ENCODE peak calls at places on chromosomes 6 and 20, in seven cellular contexts. H is tibial nerve, R is colonic mucosa, F is mesendoderm, G is cardiac muscle cell, W is testis, X is body of pancreas. O is an unnamed sample.

GRCh38 chr20:23120261-23120660 is 34.1 kb upstream of the CD93 start:
- DNase-seq in G (no peak), F (no peak), R (no peak), X (no peak), H (no peak), W (no peak), O (no peak)

GRCh38 chr20:19552144-19552895 is 205.7 kb upstream of the RIN2 start:
- DNase-seq in R (no peak), H (no peak), G (peak; percentile 14), X (peak; percentile 46), F (peak; percentile 88), W (peak; percentile 79), O (no peak)

GRCh38 chr6:122049341-122049740 is 350.1 kb upstream of the HSF2 start:
- DNase-seq in R (no peak), X (no peak), W (no peak), F (no peak), H (no peak), G (no peak), O (peak; percentile 36)

GRCh38 chr20:46012926-46013825 is 4.5 kb downstream of the MMP9 start:
- DNase-seq in F (no peak), X (no peak), R (no peak), G (no peak), W (no peak), H (no peak), O (no peak)

GRCh38 chr20:47969426-47969825 is 184.1 kb upstream of the SULF2 start:
- DNase-seq in H (no peak), G (no peak), R (no peak), W (no peak), F (peak; percentile 45), X (no peak), O (no peak)

GRCh38 chr20:41276317-41276751 is 41.2 kb downstream of the ZHX3 start:
- DNase-seq in X (no peak), F (no peak), W (peak; percentile 30), G (peak; percentile 31), R (no peak), H (no peak), O (no peak)

GRCh38 chr6:39653631-39654030 is 71.6 kb downstream of the KIF6 start:
- DNase-seq in G (no peak), R (no peak), X (no peak), W (no peak), H (no peak), F (peak; percentile 10), O (no peak)

GRCh38 chr6:38552136-38552535 is 87.6 kb downstream of the BTBD9 start:
- DNase-seq in W (no peak), F (no peak), H (no peak), X (no peak), G (no peak), R (no peak), O (no peak)

GRCh38 chr6:7991536-7991935 is 72.7 kb downstream of the BLOC1S5 start:
- DNase-seq in X (no peak), F (no peak), R (no peak), G (no peak), H (no peak), W (no peak), O (no peak)

GRCh38 chr6:2478200-2478599 is 232.8 kb upstream of the GMDS start:
- DNase-seq in X (no peak), W (no peak), H (no peak), F (peak; percentile 22), G (peak; percentile 80), R (no peak), O (peak; percentile 43)

GRCh38 chr6:158037021-158037420 is 55.4 kb downstream of the SYNJ2 start:
- DNase-seq in W (no peak), F (no peak), H (no peak), R (no peak), X (no peak), G (no peak), O (peak; percentile 48)

GRCh38 chr6:142822882-142823578 is 121.9 kb downstream of the HIVEP2 start:
- DNase-seq in X (no peak), W (peak; percentile 26), H (no peak), F (peak; percentile 88), G (no peak), R (no peak), O (no peak)

GRCh38 chr20:59047938-59048680 is 5.5 kb upstream of the PRELID3B start:
- DNase-seq in X (no peak), F (no peak), W (no peak), H (no peak), G (peak; percentile 69), R (peak; percentile 76), O (peak; percentile 32)

GRCh38 chr6:135702955-135703499 is 148.5 kb upstream of the PDE7B start:
- DNase-seq in W (no peak), H (no peak), R (no peak), F (no peak), G (no peak), X (no peak), O (no peak)

GRCh38 chr6:119077643-119078448 is 618 bp downstream of the FAM184A start:
- DNase-seq in F (peak; percentile 61), X (peak; percentile 55), W (peak; percentile 60), R (peak; percentile 37), H (no peak), G (peak; percentile 15), O (no peak)

GRCh38 chr6:152723398-152723797 is 25.7 kb downstream of the MYCT1 start:
- DNase-seq in F (no peak), X (no peak), G (peak; percentile 57), H (no peak), W (no peak), R (no peak), O (peak; percentile 60)

GRCh38 chr6:147141690-147142308 is 62.4 kb upstream of the STXBP5 start:
- DNase-seq in R (no peak), X (no peak), W (no peak), F (peak; percentile 24), H (no peak), G (no peak), O (no peak)

GRCh38 chr6:116255246-116255800 is 1.4 kb upstream of the TSPYL4 start:
- DNase-seq in G (peak; percentile 35), H (no peak), X (no peak), W (peak; percentile 38), R (no peak), F (peak; percentile 8), O (no peak)

GRCh38 chr6:116256694-116257093 is 2.8 kb upstream of the TSPYL4 start:
- DNase-seq in X (no peak), W (no peak), F (no peak), R (no peak), H (no peak), G (no peak), O (no peak)

GRCh38 chr6:116253505-116254296 is at the start of gene TSPYL4:
- DNase-seq in H (peak; percentile 96), R (peak; percentile 96), G (peak; percentile 98), F (peak; percentile 99), W (peak; percentile 97), X (peak; percentile 93), O (peak; percentile 93)

GRCh38 chr6:116253188-116253504 is 729 bp downstream of the TSPYL4 start:
- DNase-seq in F (no peak), R (no peak), W (no peak), G (no peak), H (no peak), X (no peak), O (no peak)

GRCh38 chr6:116254297-116254724 is 436 bp upstream of the TSPYL4 start:
- DNase-seq in G (no peak), F (no peak), H (no peak), X (no peak), W (no peak), R (no peak), O (no peak)
- H3K4me3 ChIP-seq in G (peak overlapping the region; percentile 93), F (peak overlapping the region; percentile 57), H (peak overlapping the region; percentile 97), X (peak overlapping the region; percentile 97), W (peak overlapping the region; percentile 88), R (peak overlapping the region; percentile 81), O (peak overlapping the region; percentile 71)

DNA sequence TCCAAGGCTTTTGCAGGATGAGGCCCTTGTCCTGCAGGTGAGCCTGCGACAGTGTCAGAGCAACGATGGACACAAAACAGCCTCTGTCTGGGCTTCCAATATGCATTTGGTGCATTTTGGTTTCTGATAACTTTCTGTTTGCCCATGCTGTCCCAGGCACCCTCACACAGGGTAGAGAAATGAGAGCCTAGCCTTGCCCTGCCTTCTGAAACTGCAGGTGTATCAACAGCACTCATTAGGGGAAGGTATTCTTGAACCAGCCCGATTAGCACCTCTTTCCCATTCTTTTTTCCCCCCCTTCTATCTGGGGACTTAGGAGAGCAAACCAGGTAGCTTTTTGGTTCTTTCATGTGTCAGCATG is 30.3 kb downstream of the CHMP4B start:
- DNase-seq in X (no peak), G (no peak), R (no peak), F (no peak), H (no peak), W (no peak), O (no peak)
- H3K4me1 ChIP-seq in X (peaks cover 78% of the 10 kb centered on the region), G (peaks cover 75% of the 10 kb centered on the region), R (peaks cover 59% of the 10 kb centered on the region), F (peaks cover 2% of the 10 kb centered on the region), H (peaks cover 56% of the 10 kb centered on the region), W (peaks cover 40% of the 10 kb centered on the region), O (no peaks in the 10 kb centered on the region)

GRCh38 chr20:62980380-62980960 is 26.3 kb downstream of the BHLHE23 start:
- DNase-seq in H (no peak), X (no peak), W (no peak), G (no peak), F (no peak), R (no peak), O (no peak)

GRCh38 chr20:62979876-62980373 is 26.8 kb downstream of the BHLHE23 start:
- DNase-seq in F (no peak), W (no peak), X (no peak), R (no peak), H (no peak), G (no peak), O (no peak)

GRCh38 chr20:62977613-62978558 is 25.4 kb downstream of the SLC17A9 start:
- DNase-seq in X (no peak), G (no peak), R (peak; percentile 58), F (no peak), H (no peak), W (no peak), O (no peak)

GRCh38 chr20:62979310-62979709 is 26.8 kb downstream of the SLC17A9 start:
- DNase-seq in F (no peak), R (no peak), H (no peak), G (no peak), W (no peak), X (no peak), O (no peak)

GRCh38 chr20:62978559-62978938 is 26.0 kb downstream of the SLC17A9 start:
- DNase-seq in G (no peak), F (no peak), X (no peak), W (no peak), R (no peak), H (no peak), O (no peak)
- H3K27me3 ChIP-seq in G (peaks cover 50% of the 10 kb centered on the region), F (peaks cover 9% of the 10 kb centered on the region), X (no peaks in the 10 kb centered on the region), W (no peaks in the 10 kb centered on the region), R (peaks cover 40% of the 10 kb centered on the region), H (peaks cover 100% of the 10 kb centered on the region), O (peaks cover 86% of the 10 kb centered on the region)

DNA sequence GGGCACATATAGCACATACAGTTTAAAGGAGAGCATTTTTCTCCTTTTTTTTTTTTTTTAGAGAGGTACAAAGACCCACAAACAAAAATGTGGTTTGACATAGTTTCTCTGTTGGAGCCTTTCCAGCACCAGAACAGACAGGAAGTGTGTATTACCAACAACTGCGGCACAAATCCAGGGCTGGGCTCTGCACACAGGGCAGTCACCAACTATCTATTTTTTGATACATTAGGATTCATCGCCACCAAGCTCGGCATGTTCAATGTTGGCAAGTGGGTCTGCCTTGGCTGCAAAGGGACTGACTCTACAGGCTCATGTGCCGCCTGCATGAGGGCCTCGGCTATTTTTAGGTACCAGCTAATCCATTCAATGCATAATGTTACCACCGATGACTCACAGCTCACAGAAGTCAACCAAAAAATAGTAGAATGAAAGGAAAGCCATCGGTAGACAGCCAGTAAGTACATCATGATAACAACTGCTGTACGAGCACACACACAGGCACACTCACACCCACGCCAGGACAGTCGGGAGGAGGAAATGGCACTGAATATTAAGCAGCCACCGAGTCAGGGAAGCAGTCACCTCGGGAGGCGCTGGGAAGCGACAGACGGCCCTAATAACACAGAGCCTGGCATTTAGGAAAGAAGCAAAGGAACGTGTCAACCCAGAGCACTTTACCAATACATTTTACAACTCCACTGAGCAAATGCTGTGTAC is 81.6 kb downstream of the GMPR start:
- DNase-seq in G (peak; percentile 89), F (peak; percentile 84), H (peak; percentile 49), R (peak; percentile 40), W (peak; percentile 93), X (peak; percentile 67), O (peak; percentile 94)
- H3K4me3 ChIP-seq in G (no peak overlapping the region), F (no peak overlapping the region), H (peak overlapping the region; percentile 15), R (no peak overlapping the region), W (no peak overlapping the region), X (no peak overlapping the region), O (peak overlapping the region; percentile 24)

O was measured in SJSA1.